ENCODE peak calls at places on chromosomes 13 and 19, in five cellular contexts. One of them, this sample, is unnamed.

GRCh38 chr13:35729926-35730627 is 253.6 kb upstream of the MAB21L1 start:
- DNase-seq in ovary: no peak
- DNase-seq in transverse colon: no peak
- DNase-seq in tibial nerve: no peak
- DNase-seq in A549: no peak
- DNase-seq in this sample: no peak

GRCh38 chr19:3503036-3503572 is 2.6 kb upstream of the DOHH start:
- DNase-seq in ovary: no peak
- DNase-seq in transverse colon: no peak
- DNase-seq in tibial nerve: no peak
- DNase-seq in A549: no peak
- DNase-seq in this sample: no peak

GRCh38 chr19:47111081-47111589 is 2.4 kb downstream of the ZC3H4 start:
- DNase-seq in ovary: no peak
- DNase-seq in transverse colon: peak; percentile 41
- DNase-seq in tibial nerve: no peak
- DNase-seq in A549: no peak
- DNase-seq in this sample: peak; percentile 34

GRCh38 chr19:4088975-4089374 is 22.3 kb upstream of the ZBTB7A start:
- DNase-seq in ovary: no peak
- DNase-seq in transverse colon: no peak
- DNase-seq in tibial nerve: no peak
- DNase-seq in A549: no peak
- DNase-seq in this sample: no peak

GRCh38 chr13:98439136-98439828 is 137.6 kb downstream of the STK24 start:
- DNase-seq in ovary: no peak
- DNase-seq in transverse colon: no peak
- DNase-seq in tibial nerve: no peak
- DNase-seq in A549: no peak
- DNase-seq in this sample: no peak

GRCh38 chr19:29662604-29663404 is 2.5 kb upstream of the PLEKHF1 start:
- DNase-seq in ovary: peak; percentile 72
- DNase-seq in transverse colon: peak; percentile 52
- DNase-seq in tibial nerve: no peak
- DNase-seq in A549: peak; percentile 33
- DNase-seq in this sample: peak; percentile 74

GRCh38 chr19:3167533-3168272 is 10.9 kb upstream of the S1PR4 start:
- DNase-seq in ovary: no peak
- DNase-seq in transverse colon: no peak
- DNase-seq in tibial nerve: no peak
- DNase-seq in A549: no peak
- DNase-seq in this sample: no peak

GRCh38 chr13:33379597-33379996 is 94.0 kb upstream of the STARD13 start:
- DNase-seq in ovary: no peak
- DNase-seq in transverse colon: no peak
- DNase-seq in tibial nerve: no peak
- DNase-seq in A549: no peak
- DNase-seq in this sample: no peak

GRCh38 chr19:16301999-16302694 is 22.5 kb upstream of the KLF2 start:
- DNase-seq in ovary: no peak
- DNase-seq in transverse colon: no peak
- DNase-seq in tibial nerve: no peak
- DNase-seq in A549: peak; percentile 63
- DNase-seq in this sample: peak; percentile 70

GRCh38 chr13:81872581-81872980 is 1531.7 kb upstream of the SPRY2 start:
- DNase-seq in ovary: no peak
- DNase-seq in transverse colon: no peak
- DNase-seq in tibial nerve: no peak
- DNase-seq in A549: peak; percentile 14
- DNase-seq in this sample: no peak

GRCh38 chr19:543912-544608 is at the start of gene GZMM:
- DNase-seq in ovary: no peak
- DNase-seq in transverse colon: peak; percentile 32
- DNase-seq in tibial nerve: no peak
- DNase-seq in A549: no peak
- DNase-seq in this sample: no peak

GRCh38 chr13:72458701-72459100 is 268.7 kb downstream of the MZT1 start:
- DNase-seq in ovary: no peak
- DNase-seq in transverse colon: no peak
- DNase-seq in tibial nerve: no peak
- DNase-seq in A549: no peak
- DNase-seq in this sample: no peak

GRCh38 chr13:24900507-24900906 is 136.5 kb downstream of the RNF17 start:
- DNase-seq in ovary: no peak
- DNase-seq in transverse colon: no peak
- DNase-seq in tibial nerve: no peak
- DNase-seq in A549: no peak
- DNase-seq in this sample: no peak

GRCh38 chr13:80677227-80677626 is 336.3 kb upstream of the SPRY2 start:
- DNase-seq in ovary: no peak
- DNase-seq in transverse colon: no peak
- DNase-seq in tibial nerve: no peak
- DNase-seq in A549: no peak
- DNase-seq in this sample: no peak

GRCh38 chr13:24183741-24184182 is 23.2 kb downstream of the SPATA13 start:
- DNase-seq in ovary: peak; percentile 79
- DNase-seq in transverse colon: peak; percentile 43
- DNase-seq in tibial nerve: no peak
- DNase-seq in A549: no peak
- DNase-seq in this sample: no peak

GRCh38 chr19:741506-742131 is 9.3 kb upstream of the MISP start:
- DNase-seq in ovary: no peak
- DNase-seq in transverse colon: no peak
- DNase-seq in tibial nerve: no peak
- DNase-seq in A549: peak; percentile 66
- DNase-seq in this sample: no peak

GRCh38 chr13:76860706-76861105 is 25.5 kb downstream of the KCTD12 start:
- DNase-seq in ovary: no peak
- DNase-seq in transverse colon: no peak
- DNase-seq in tibial nerve: no peak
- DNase-seq in A549: no peak
- DNase-seq in this sample: no peak

GRCh38 chr19:48296963-48297734 is 27.3 kb downstream of the ZNF114 start:
- DNase-seq in ovary: no peak
- DNase-seq in transverse colon: no peak
- DNase-seq in tibial nerve: no peak
- DNase-seq in A549: no peak
- DNase-seq in this sample: no peak

GRCh38 chr19:32676895-32677359 is 1.3 kb downstream of the RGS9BP start:
- DNase-seq in ovary: no peak
- DNase-seq in transverse colon: no peak
- DNase-seq in tibial nerve: no peak
- DNase-seq in A549: no peak
- DNase-seq in this sample: no peak

GRCh38 chr19:54209748-54210494 is 9.3 kb downstream of the RPS9 start:
- DNase-seq in ovary: peak; percentile 94
- DNase-seq in transverse colon: peak; percentile 93
- DNase-seq in tibial nerve: peak; percentile 84
- DNase-seq in A549: peak; percentile 93
- DNase-seq in this sample: peak; percentile 97

GRCh38 chr19:48135411-48135810 is 24.8 kb upstream of the PLA2G4C start:
- DNase-seq in ovary: peak; percentile 33
- DNase-seq in transverse colon: no peak
- DNase-seq in tibial nerve: no peak
- DNase-seq in A549: no peak
- DNase-seq in this sample: no peak

GRCh38 chr19:48401277-48401676 is 7.8 kb downstream of the GRIN2D start:
- DNase-seq in ovary: no peak
- DNase-seq in transverse colon: no peak
- DNase-seq in tibial nerve: no peak
- DNase-seq in A549: no peak
- DNase-seq in this sample: no peak

GRCh38 chr13:28415994-28416411 is 78.9 kb downstream of the FLT1 start:
- DNase-seq in ovary: no peak
- DNase-seq in transverse colon: no peak
- DNase-seq in tibial nerve: no peak
- DNase-seq in A549: no peak
- DNase-seq in this sample: no peak

DNA sequence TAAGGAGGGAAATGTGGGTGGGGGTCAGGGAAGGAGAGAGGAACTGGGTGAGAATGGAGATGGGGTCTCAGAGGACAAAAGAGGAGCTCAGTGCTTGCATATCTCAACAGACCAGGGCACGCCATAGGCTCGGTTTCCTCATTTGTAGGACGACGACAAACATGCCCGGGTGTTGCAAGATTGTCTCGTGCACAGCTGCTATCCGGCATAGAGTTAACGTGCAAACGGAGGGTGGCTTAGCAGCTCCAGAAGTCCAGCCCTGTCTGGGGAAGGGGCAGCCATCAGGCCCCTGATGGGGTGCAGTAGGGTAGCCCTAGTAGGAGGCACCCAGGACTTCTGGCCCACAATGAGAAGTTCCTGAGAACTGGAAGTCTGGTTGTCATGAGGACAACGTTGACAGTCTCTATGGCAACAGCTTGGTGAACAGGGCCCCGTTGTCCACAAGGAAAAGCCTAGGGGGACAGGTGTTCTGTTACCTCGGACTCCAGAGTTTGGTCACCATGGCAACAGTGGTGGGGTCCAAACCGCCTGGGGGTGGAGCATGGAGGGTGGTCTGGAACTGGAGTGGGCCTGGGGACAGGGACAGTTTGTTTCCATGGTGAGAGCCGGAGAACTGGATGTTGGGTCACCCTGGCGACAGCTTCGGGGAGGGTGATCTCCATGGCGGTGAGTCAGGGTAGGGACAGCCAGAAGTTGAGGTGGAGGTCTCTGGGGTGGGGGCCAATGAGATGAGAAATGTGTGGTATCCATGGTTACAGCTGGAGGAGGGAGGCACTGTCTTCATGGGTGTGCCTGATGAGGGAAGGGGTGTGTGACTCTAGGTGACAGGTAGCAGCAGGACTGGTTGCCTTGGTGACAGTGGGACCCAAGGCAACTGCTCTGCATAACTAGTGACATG is 16.8 kb downstream of the TM6SF2 start:
- DNase-seq in ovary: no peak
- DNase-seq in transverse colon: no peak
- DNase-seq in tibial nerve: no peak
- DNase-seq in A549: peak; percentile 40
- DNase-seq in this sample: no peak
- TF ChIP-seq EP300 in ovary: no peak
- TF ChIP-seq EP300 in transverse colon: no peak
- TF ChIP-seq EP300 in tibial nerve: no peak
- TF ChIP-seq EP300 in A549: no peak
- TF ChIP-seq EP300 in this sample: no peak

GRCh38 chr13:26557393-26558073 is at the start of gene WASF3:
- DNase-seq in ovary: peak; percentile 96
- DNase-seq in transverse colon: peak; percentile 86
- DNase-seq in tibial nerve: peak; percentile 80
- DNase-seq in A549: peak; percentile 78
- DNase-seq in this sample: peak; percentile 94
- TF ChIP-seq POLR2A in ovary: no peak
- TF ChIP-seq POLR2A in transverse colon: no peak
- TF ChIP-seq POLR2A in tibial nerve: peak; percentile 24
- TF ChIP-seq POLR2A in A549: no peak
- TF ChIP-seq POLR2A in this sample: no peak

DNA sequence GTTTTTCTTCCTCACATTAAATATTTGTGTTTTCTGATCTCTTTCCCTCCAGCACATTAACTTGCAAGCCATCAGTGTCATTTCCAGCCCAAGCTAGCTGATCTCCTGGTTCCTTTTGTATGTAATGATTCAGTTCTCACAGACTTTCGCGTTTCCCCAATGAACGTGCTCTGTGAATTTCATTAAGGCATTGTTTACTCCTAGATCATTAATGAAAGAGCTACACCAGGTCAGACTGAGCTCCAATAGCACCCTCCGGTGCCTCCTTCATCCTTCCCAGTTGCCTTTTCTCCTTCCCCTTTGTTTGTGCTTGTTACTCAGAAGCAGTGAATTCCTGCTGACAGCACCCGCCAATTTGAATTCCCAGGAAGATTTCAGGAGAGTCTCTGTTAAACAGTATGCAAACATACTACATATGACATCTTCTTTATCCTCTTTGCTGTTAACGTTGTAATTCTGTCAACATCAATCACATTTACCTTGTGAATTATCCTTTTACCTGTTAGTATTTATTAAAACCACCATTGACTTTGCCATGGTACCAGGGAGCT is 3.1 kb downstream of the CBY2 start:
- DNase-seq in ovary: no peak
- DNase-seq in transverse colon: no peak
- DNase-seq in tibial nerve: no peak
- DNase-seq in A549: no peak
- DNase-seq in this sample: no peak
- TF ChIP-seq EP300 in ovary: no peak
- TF ChIP-seq EP300 in transverse colon: no peak
- TF ChIP-seq EP300 in tibial nerve: no peak
- TF ChIP-seq EP300 in A549: no peak
- TF ChIP-seq EP300 in this sample: no peak

DNA sequence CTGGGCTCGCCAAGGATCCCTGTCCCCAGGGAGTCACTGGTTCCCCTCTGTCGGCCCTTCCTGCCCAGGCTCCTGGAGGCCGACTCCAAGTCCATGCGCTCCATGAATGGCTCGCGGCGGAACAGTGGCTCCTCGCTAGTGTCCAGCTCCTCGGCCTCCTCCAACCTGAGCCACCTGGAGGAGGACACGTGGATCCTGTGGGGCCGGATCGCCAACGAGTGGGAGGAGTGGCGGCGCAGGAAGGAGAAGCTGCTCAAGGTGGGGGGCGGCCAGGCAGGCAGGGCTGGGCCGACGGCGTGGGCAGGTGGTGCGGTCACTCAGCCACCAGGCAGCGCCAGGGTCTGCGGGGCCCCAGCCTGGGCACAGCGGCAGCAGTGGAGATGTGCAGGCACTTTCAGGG is 17.6 kb downstream of the EVI5L start:
- DNase-seq in ovary: no peak
- DNase-seq in transverse colon: no peak
- DNase-seq in tibial nerve: no peak
- DNase-seq in A549: no peak
- DNase-seq in this sample: no peak
- TF ChIP-seq POLR2A in ovary: no peak
- TF ChIP-seq POLR2A in transverse colon: no peak
- TF ChIP-seq POLR2A in tibial nerve: no peak
- TF ChIP-seq POLR2A in A549: no peak
- TF ChIP-seq POLR2A in this sample: no peak

GRCh38 chr13:44311011-44311481 is 62.6 kb upstream of the SERP2 start:
- DNase-seq in ovary: no peak
- DNase-seq in transverse colon: no peak
- DNase-seq in tibial nerve: no peak
- DNase-seq in A549: peak; percentile 68
- DNase-seq in this sample: peak; percentile 70
- TF ChIP-seq EP300 in ovary: no peak
- TF ChIP-seq EP300 in transverse colon: no peak
- TF ChIP-seq EP300 in tibial nerve: no peak
- TF ChIP-seq EP300 in A549: peak; percentile 77
- TF ChIP-seq EP300 in this sample: no peak

GRCh38 chr13:29878101-29878500 is 27.7 kb upstream of the UBL3 start:
- DNase-seq in ovary: no peak
- DNase-seq in transverse colon: no peak
- DNase-seq in tibial nerve: no peak
- DNase-seq in A549: no peak
- DNase-seq in this sample: no peak
- TF ChIP-seq POLR2A in ovary: no peak
- TF ChIP-seq POLR2A in transverse colon: no peak
- TF ChIP-seq POLR2A in tibial nerve: no peak
- TF ChIP-seq POLR2A in A549: no peak
- TF ChIP-seq POLR2A in this sample: no peak

This sample was measured in stomach.